ENCODE peak calls at places on chromosome X, in nine cellular contexts. F is ELF-1; W is caudate nucleus; C is amygdala; P is activated CD8-positive, alpha-beta T cell treated with anti-CD3 and anti-CD28 coated beads for 36 hours; U is iris pigment epithelial cell; O is HL-60; A is amniotic epithelial cell; T is stimulated activated CD4-positive, alpha-beta T cell treated with anti-CD3 and anti-CD28 coated beads, Interleukin-4, amount 100 ng/mL, for 4 hours. V is an unnamed sample.

GRCh38 chrX:70332600-70332999 is 42.7 kb downstream of the KIF4A start:
- DNase-seq in F (no peak), W (no peak), C (no peak), P (no peak), U (no peak), O (no peak), A (no peak), T (no peak), V (no peak)

GRCh38 chrX:68983004-68983857 is 154.4 kb downstream of the EFNB1 start:
- DNase-seq in F (no peak), W (no peak), C (no peak), P (no peak), U (no peak), O (no peak), A (no peak), T (no peak), V (no peak)

GRCh38 chrX:130771230-130771629 is 131.8 kb downstream of the ENOX2 start:
- DNase-seq in F (no peak), W (no peak), C (no peak), P (no peak), U (no peak), O (no peak), A (peak; percentile 2), T (no peak), V (no peak)

GRCh38 chrX:72094894-72095293 is 36.8 kb downstream of the RTL5 start:
- DNase-seq in F (peak; percentile 44), W (no peak), C (no peak), P (peak; percentile 59), U (peak; percentile 22), O (no peak), A (peak; percentile 40), T (peak; percentile 42), V (no peak)

GRCh38 chrX:10482262-10482661 is 138.1 kb downstream of the MID1 start:
- DNase-seq in F (no peak), W (no peak), C (no peak), P (no peak), U (no peak), O (no peak), A (no peak), T (no peak), V (no peak)

GRCh38 chrX:15016051-15016450 is 142.8 kb downstream of the MOSPD2 start:
- DNase-seq in F (no peak), W (no peak), C (no peak), P (no peak), U (peak; percentile 7), O (no peak), A (no peak), T (no peak), V (no peak)

GRCh38 chrX:129717902-129718301 is 20.9 kb upstream of the XPNPEP2 start:
- DNase-seq in F (no peak), W (no peak), C (no peak), P (no peak), U (peak; percentile 84), O (no peak), A (peak; percentile 79), T (no peak), V (peak; percentile 81)

GRCh38 chrX:6184900-6185515 is 43.7 kb downstream of the NLGN4X start:
- DNase-seq in F (no peak), W (no peak), C (no peak), P (no peak), U (peak; percentile 23), O (no peak), A (no peak), T (no peak), V (peak; percentile 11)

GRCh38 chrX:128106630-128107029 is 54.4 kb upstream of the ACTRT1 start:
- DNase-seq in F (peak; percentile 24), W (no peak), C (no peak), P (no peak), U (peak; percentile 14), O (no peak), A (no peak), T (no peak), V (no peak)

GRCh38 chrX:13188731-13189309 is 131.0 kb downstream of the ATXN3L start:
- DNase-seq in F (no peak), W (no peak), C (no peak), P (no peak), U (no peak), O (no peak), A (no peak), T (no peak), V (peak; percentile 11)

GRCh38 chrX:53732797-53733196 is 46.3 kb upstream of the HUWE1 start:
- DNase-seq in F (no peak), W (no peak), C (no peak), P (peak; percentile 36), U (no peak), O (no peak), A (peak; percentile 26), T (peak; percentile 2), V (no peak)

GRCh38 chrX:37846141-37846540 is 1.2 kb downstream of the DYNLT3 start:
- DNase-seq in F (no peak), W (no peak), C (no peak), P (peak; percentile 5), U (peak; percentile 38), O (no peak), A (peak; percentile 24), T (peak; percentile 2), V (no peak)

GRCh38 chrX:80511969-80512760 is 91.9 kb downstream of the TENT5D start:
- DNase-seq in F (peak; percentile 79), W (no peak), C (no peak), P (no peak), U (peak; percentile 12), O (no peak), A (peak; percentile 50), T (no peak), V (no peak)

GRCh38 chrX:147069926-147070325 is 255.4 kb upstream of the CXorf51A start:
- DNase-seq in F (no peak), W (no peak), C (no peak), P (no peak), U (no peak), O (no peak), A (no peak), T (no peak), V (no peak)

GRCh38 chrX:64570204-64570603 is 175.0 kb upstream of the MTMR8 start:
- DNase-seq in F (peak; percentile 48), W (no peak), C (no peak), P (no peak), U (peak; percentile 1), O (no peak), A (no peak), T (no peak), V (no peak)

GRCh38 chrX:154490021-154490413 is 412 bp downstream of the SLC10A3 start:
- DNase-seq in F (peak; percentile 42), W (no peak), C (no peak), P (peak; percentile 50), U (peak; percentile 39), O (peak; percentile 24), A (peak; percentile 45), T (no peak), V (peak; percentile 27)

GRCh38 chrX:23008431-23009099 is 8.8 kb downstream of the DDX53 start:
- DNase-seq in F (peak; percentile 24), W (no peak), C (no peak), P (no peak), U (peak; percentile 55), O (no peak), A (peak; percentile 31), T (no peak), V (peak; percentile 34)

GRCh38 chrX:97743014-97743413 is 859.3 kb downstream of the RPA4 start:
- DNase-seq in F (no peak), W (no peak), C (no peak), P (peak; percentile 31), U (no peak), O (no peak), A (no peak), T (no peak), V (no peak)

GRCh38 chrX:68462653-68463052 is 29.4 kb upstream of the OPHN1 start:
- DNase-seq in F (peak; percentile 64), W (no peak), C (no peak), P (peak; percentile 34), U (peak; percentile 27), O (no peak), A (peak; percentile 53), T (peak; percentile 1), V (peak; percentile 39)

GRCh38 chrX:46179748-46180147 is 365.5 kb downstream of the ZNF674 start:
- DNase-seq in F (no peak), W (no peak), C (no peak), P (no peak), U (no peak), O (no peak), A (no peak), T (no peak), V (no peak)

GRCh38 chrX:80879143-80879542 is 69.5 kb upstream of the BRWD3 start:
- DNase-seq in F (no peak), W (no peak), C (no peak), P (peak; percentile 2), U (no peak), O (no peak), A (no peak), T (no peak), V (no peak)

GRCh38 chrX:17846045-17846444 is 15.1 kb downstream of the RAI2 start:
- DNase-seq in F (no peak), W (no peak), C (no peak), P (no peak), U (no peak), O (no peak), A (no peak), T (no peak), V (no peak)

GRCh38 chrX:73922856-73923429 is 359.9 kb downstream of the CHIC1 start:
- DNase-seq in F (no peak), W (no peak), C (no peak), P (no peak), U (peak; percentile 43), O (no peak), A (peak; percentile 69), T (no peak), V (peak; percentile 27)

GRCh38 chrX:154313147-154313546 is 17.6 kb downstream of the TKTL1 start:
- DNase-seq in F (no peak), W (no peak), C (no peak), P (peak; percentile 77), U (no peak), O (no peak), A (no peak), T (no peak), V (no peak)

GRCh38 chrX:12693754-12694153 is 97.5 kb upstream of the PRPS2 start:
- DNase-seq in F (no peak), W (no peak), C (no peak), P (no peak), U (no peak), O (no peak), A (no peak), T (no peak), V (no peak)

GRCh38 chrX:331145-331771 is 12.7 kb upstream of the GTPBP6 start:
- DNase-seq in F (peak; percentile 56), W (no peak), C (no peak), P (peak; percentile 42), U (peak; percentile 39), O (no peak), A (peak; percentile 30), T (no peak), V (peak; percentile 32)

GRCh38 chrX:23003121-23003520 is 3.4 kb downstream of the DDX53 start:
- DNase-seq in F (no peak), W (no peak), C (no peak), P (no peak), U (peak; percentile 35), O (no peak), A (peak; percentile 2), T (no peak), V (no peak)

GRCh38 chrX:43003204-43003565 is 225.2 kb upstream of the PPP1R2C start:
- DNase-seq in F (no peak), W (no peak), C (no peak), P (no peak), U (no peak), O (no peak), A (no peak), T (no peak), V (no peak)

GRCh38 chrX:16188687-16189086 is 21.4 kb downstream of the MAGEB17 start:
- DNase-seq in F (no peak), W (no peak), C (no peak), P (no peak), U (peak; percentile 15), O (no peak), A (no peak), T (no peak), V (no peak)

GRCh38 chrX:101931104-101931493 is 728 bp downstream of the ZMAT1 start:
- DNase-seq in F (no peak), W (no peak), C (no peak), P (no peak), U (no peak), O (no peak), A (no peak), T (no peak), V (no peak)

GRCh38 chrX:119181491-119181890 is 53.9 kb upstream of the KIAA1210 start:
- DNase-seq in F (peak; percentile 62), W (no peak), C (no peak), P (no peak), U (no peak), O (no peak), A (no peak), T (no peak), V (no peak)

V was measured in fibroblast of gingiva.